ENCODE peak calls at places on chromosomes 7 and 10, in six cellular contexts. M, S, E, U, G and B are unnamed samples.

GRCh38 chr10:8054498-8055407 is at the start of gene GATA3:
- DNase-seq in U (peak; percentile 62), S (peak; percentile 90), M (peak; percentile 78), G (peak; percentile 47), E (peak; percentile 89), B (peak; percentile 50)

GRCh38 chr7:100694196-100694745 is at the start of gene GIGYF1:
- DNase-seq in E (peak; percentile 71), S (peak; percentile 99), U (peak; percentile 81), M (peak; percentile 88), G (peak; percentile 36), B (peak; percentile 83)

GRCh38 chr10:99966306-99966705 is 43.4 kb downstream of the DNMBP start:
- DNase-seq in G (peak; percentile 95), E (no peak), U (no peak), S (peak; percentile 91), M (no peak), B (peak; percentile 90)

GRCh38 chr10:71713135-71714040 is 6.2 kb downstream of the C10orf105 start:
- DNase-seq in U (peak; percentile 87), G (no peak), M (peak; percentile 74), S (peak; percentile 99), E (no peak), B (peak; percentile 82)

GRCh38 chr7:36430881-36431280 is 41.2 kb downstream of the ANLN start:
- DNase-seq in U (no peak), G (no peak), M (no peak), S (no peak), E (no peak), B (no peak)

GRCh38 chr7:20722941-20723340 is 63.7 kb downstream of the SP8 start:
- DNase-seq in E (no peak), M (no peak), U (no peak), G (no peak), S (no peak), B (no peak)

GRCh38 chr7:128887169-128888038 is 23.1 kb downstream of the KCP start:
- DNase-seq in M (no peak), E (no peak), G (no peak), U (no peak), S (peak; percentile 27), B (no peak)

GRCh38 chr10:111249925-111250324 is 173.1 kb downstream of the ADRA2A start:
- DNase-seq in G (no peak), U (no peak), S (no peak), E (no peak), M (no peak), B (no peak)

GRCh38 chr10:118856106-118856505 is 101.3 kb upstream of the CACUL1 start:
- DNase-seq in M (no peak), U (no peak), E (no peak), S (no peak), G (no peak), B (no peak)

GRCh38 chr10:98323221-98324164 is 55.5 kb upstream of the LOXL4 start:
- DNase-seq in E (no peak), M (peak; percentile 83), G (peak; percentile 94), S (peak; percentile 94), U (peak; percentile 74), B (peak; percentile 76)

GRCh38 chr10:124200011-124200410 is 106.6 kb upstream of the CHST15 start:
- DNase-seq in E (no peak), G (peak; percentile 20), U (no peak), S (peak; percentile 3), M (no peak), B (peak; percentile 51)

GRCh38 chr7:70042533-70042932 is 444.3 kb downstream of the AUTS2 start:
- DNase-seq in E (no peak), G (no peak), U (no peak), M (no peak), S (no peak), B (peak; percentile 79)

GRCh38 chr10:31604141-31604540 is 285.1 kb downstream of the ZEB1 start:
- DNase-seq in E (no peak), S (no peak), G (no peak), U (no peak), M (no peak), B (peak; percentile 60)

GRCh38 chr10:97355571-97355975 is 21.0 kb upstream of the FRAT2 start:
- DNase-seq in G (no peak), M (no peak), E (no peak), S (no peak), U (no peak), B (peak; percentile 42)

GRCh38 chr10:33238643-33239042 is 95.8 kb downstream of the NRP1 start:
- DNase-seq in E (no peak), S (no peak), U (no peak), G (peak; percentile 100), M (no peak), B (peak; percentile 62)

GRCh38 chr10:34152434-34152833 is 662.7 kb downstream of the PARD3 start:
- DNase-seq in U (no peak), S (no peak), G (no peak), E (no peak), M (no peak), B (no peak)

GRCh38 chr7:5488286-5488878 is 64.7 kb upstream of the TNRC18 start:
- DNase-seq in S (peak; percentile 58), U (no peak), G (no peak), M (no peak), E (no peak), B (no peak)

GRCh38 chr7:87220734-87221215 is 1.2 kb upstream of the TMEM243 start:
- DNase-seq in M (no peak), E (no peak), S (no peak), G (peak; percentile 51), U (no peak), B (peak; percentile 19)

GRCh38 chr10:77555591-77556212 is 81.9 kb downstream of the KCNMA1 start:
- DNase-seq in U (no peak), E (no peak), G (no peak), S (no peak), M (no peak), B (peak; percentile 80)

GRCh38 chr10:13613519-13613918 is 26.8 kb downstream of the PRPF18 start:
- DNase-seq in E (no peak), U (no peak), G (peak; percentile 7), M (no peak), S (no peak), B (peak; percentile 64)

GRCh38 chr7:123537026-123537642 is 2.7 kb upstream of the IQUB start:
- DNase-seq in S (no peak), M (no peak), U (no peak), E (no peak), G (peak; percentile 55), B (peak; percentile 71)

GRCh38 chr7:40978047-40978446 is 724.8 kb downstream of the INHBA start:
- DNase-seq in M (no peak), U (no peak), E (no peak), G (no peak), S (no peak), B (no peak)

GRCh38 chr10:72831696-72832355 is 61.7 kb upstream of the OIT3 start:
- DNase-seq in U (no peak), G (no peak), S (no peak), E (no peak), M (no peak), B (peak; percentile 8)

GRCh38 chr10:109956454-109957091 is 33.3 kb upstream of the XPNPEP1 start:
- DNase-seq in G (peak; percentile 56), S (peak; percentile 80), M (no peak), E (peak; percentile 25), U (no peak), B (no peak)

GRCh38 chr7:93027044-93027443 is 90.7 kb downstream of the SAMD9 start:
- DNase-seq in S (no peak), G (no peak), E (no peak), M (no peak), U (no peak), B (no peak)

GRCh38 chr10:101878869-101879268 is 35.3 kb upstream of the KCNIP2 start:
- DNase-seq in S (no peak), M (no peak), G (no peak), U (no peak), E (no peak), B (no peak)

GRCh38 chr10:101880190-101880573 is 36.6 kb upstream of the KCNIP2 start:
- DNase-seq in G (no peak), U (no peak), S (no peak), M (no peak), E (no peak), B (no peak)

GRCh38 chr10:101879456-101880189 is 36.0 kb upstream of the KCNIP2 start:
- DNase-seq in E (no peak), M (no peak), G (peak; percentile 89), S (peak; percentile 71), U (no peak), B (peak; percentile 36)

DNA sequence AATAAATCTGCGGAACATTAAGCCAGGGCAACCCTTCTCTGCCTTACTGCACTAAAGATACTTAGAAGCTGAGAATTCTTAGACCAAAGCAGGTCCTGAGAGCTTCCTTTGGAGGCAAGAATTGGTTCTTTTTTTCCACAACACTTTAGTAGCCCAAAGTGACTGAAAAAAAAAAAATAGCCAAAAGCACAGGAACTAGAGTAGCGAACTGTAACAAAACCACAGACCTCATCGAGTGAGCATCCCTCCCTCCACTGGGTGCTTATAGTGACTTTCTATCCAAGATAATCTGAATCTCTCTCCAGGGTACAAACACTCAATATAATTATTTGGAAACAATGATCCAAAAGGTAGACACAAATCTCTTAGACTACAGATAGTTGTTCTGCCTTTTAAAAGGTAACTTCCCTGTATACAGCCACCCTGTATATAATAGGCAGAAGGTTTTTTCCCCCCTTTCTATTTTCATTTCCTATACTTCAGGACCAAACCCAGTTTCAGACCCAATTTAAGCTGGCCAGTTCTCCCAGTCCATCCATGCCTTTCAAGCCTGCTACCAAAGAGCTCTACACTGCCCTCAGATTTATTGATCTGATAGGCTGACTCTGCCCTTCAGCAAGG is 31.6 kb upstream of the KCNIP2 start:
- DNase-seq in G (no peak), U (no peak), S (no peak), E (peak; percentile 11), M (no peak), B (no peak)
- H3K36me3 ChIP-seq in G (no peaks in the 10 kb centered on the region), U (peaks cover 3% of the 10 kb centered on the region), S (no peaks in the 10 kb centered on the region), E (no peaks in the 10 kb centered on the region), M (peaks cover 16% of the 10 kb centered on the region), B (peaks cover 3% of the 10 kb centered on the region)

GRCh38 chr10:103154464-103155299 is 38.4 kb downstream of the NT5C2 start:
- DNase-seq in S (no peak), E (no peak), G (peak; percentile 46), M (no peak), U (no peak), B (peak; percentile 40)
- H3K4me3 ChIP-seq in S (no peak overlapping the region), E (no peak overlapping the region), G (no peak overlapping the region), M (no peak overlapping the region), U (peak overlapping the region; percentile 51), B (peak overlapping the region; percentile 40)

DNA sequence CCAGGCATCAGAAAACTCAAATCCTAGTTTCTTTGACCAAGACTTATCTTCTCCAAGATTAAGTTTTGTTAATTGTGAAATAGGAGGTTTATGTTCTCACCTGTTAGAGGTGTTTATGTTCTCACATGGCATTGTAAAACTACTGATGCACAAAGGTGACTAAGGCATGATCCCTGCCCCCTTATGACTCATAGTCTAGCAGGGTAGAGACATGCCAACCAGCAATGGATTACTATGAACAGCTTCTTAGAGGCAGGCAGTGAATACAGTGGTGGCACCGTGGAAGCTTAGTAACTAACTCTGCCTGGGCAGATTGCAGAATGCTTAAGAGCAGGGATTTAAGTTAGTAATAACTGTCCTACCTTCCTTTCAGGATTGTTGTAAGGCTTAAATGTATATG is 400.9 kb downstream of the SORCS3 start:
- DNase-seq in M (no peak), G (no peak), S (no peak), U (no peak), E (no peak), B (no peak)
- H3K36me3 ChIP-seq in M (no peaks in the 10 kb centered on the region), G (no peaks in the 10 kb centered on the region), S (no peaks in the 10 kb centered on the region), U (no peaks in the 10 kb centered on the region), E (no peaks in the 10 kb centered on the region), B (no peaks in the 10 kb centered on the region)

GRCh38 chr7:47725031-47725780 is 143.3 kb upstream of the TNS3 start:
- DNase-seq in E (no peak), U (no peak), M (no peak), G (peak; percentile 62), S (no peak), B (peak; percentile 4)
- H3K4me3 ChIP-seq in E (no peak overlapping the region), U (no peak overlapping the region), M (no peak overlapping the region), G (no peak overlapping the region), S (no peak overlapping the region), B (no peak overlapping the region)

GRCh38 chr10:102476466-102477141 is 25.3 kb upstream of the C10orf95 start:
- DNase-seq in S (peak; percentile 89), G (no peak), U (no peak), M (peak; percentile 72), E (no peak), B (no peak)
- H3K36me3 ChIP-seq in S (peaks cover 25% of the 10 kb centered on the region), G (no peaks in the 10 kb centered on the region), U (peaks cover 26% of the 10 kb centered on the region), M (peaks cover 44% of the 10 kb centered on the region), E (peaks cover 52% of the 10 kb centered on the region), B (peaks cover 24% of the 10 kb centered on the region)